ENCODE peak calls at places on chromosomes 2 and 18, in seven cellular contexts. J is HCT116, Z is esophagus muscularis mucosa, L is GM23338, T is sigmoid colon, W is transverse colon, K is breast epithelium. V is an unnamed sample.

GRCh38 chr2:38092196-38092902 is 16.4 kb upstream of the CYP1B1 start:
- DNase-seq in J (no peak), Z (no peak), L (no peak), T (peak), W (no peak), K (no peak), V (no peak)

GRCh38 chr2:72027426-72028161 is 120.1 kb downstream of the CYP26B1 start:
- DNase-seq in J (no peak), Z (peak), L (no peak), T (no peak), W (no peak), K (no peak), V (no peak)

GRCh38 chr2:204706939-204707338 is 161.7 kb downstream of the PARD3B start:
- DNase-seq in J (no peak), Z (no peak), L (no peak), T (no peak), W (no peak), K (no peak), V (no peak)

GRCh38 chr2:6823111-6823510 is 42.6 kb downstream of the CMPK2 start:
- DNase-seq in J (no peak), Z (peak), L (no peak), T (no peak), W (no peak), K (no peak), V (no peak)

GRCh38 chr2:83613178-83613577 is 845.9 kb downstream of the SUCLG1 start:
- DNase-seq in J (no peak), Z (no peak), L (no peak), T (no peak), W (no peak), K (no peak), V (no peak)

GRCh38 chr2:240051697-240052096 is 1.6 kb downstream of the OR6B3 start:
- DNase-seq in J (no peak), Z (no peak), L (no peak), T (no peak), W (no peak), K (no peak), V (no peak)

GRCh38 chr2:70123051-70123828 is 36.0 kb downstream of the PCBP1 start:
- DNase-seq in J (no peak), Z (no peak), L (peak), T (peak), W (peak), K (no peak), V (no peak)

GRCh38 chr2:203718087-203718486 is 11.6 kb downstream of the CD28 start:
- DNase-seq in J (no peak), Z (no peak), L (no peak), T (no peak), W (peak), K (no peak), V (no peak)

GRCh38 chr2:1306029-1306686 is 107.1 kb upstream of the TPO start:
- DNase-seq in J (no peak), Z (peak), L (no peak), T (no peak), W (no peak), K (no peak), V (no peak)

GRCh38 chr2:189763908-189764661 is 1.5 kb upstream of the OSGEPL1 start:
- DNase-seq in J (no peak), Z (no peak), L (peak), T (no peak), W (no peak), K (no peak), V (no peak)

GRCh38 chr2:230864605-230865323 is at the start of gene ITM2C:
- DNase-seq in J (peak), Z (no peak), L (peak), T (peak), W (peak), K (no peak), V (peak)

GRCh38 chr18:75625966-75626365 is 198.5 kb upstream of the SMIM21 start:
- DNase-seq in J (no peak), Z (no peak), L (no peak), T (no peak), W (no peak), K (no peak), V (no peak)

GRCh38 chr18:49227456-49227855 is 233.0 kb downstream of the DYM start:
- DNase-seq in J (no peak), Z (no peak), L (no peak), T (no peak), W (peak), K (no peak), V (no peak)

GRCh38 chr18:36629836-36630235 is 199.0 kb downstream of the TPGS2 start:
- DNase-seq in J (no peak), Z (no peak), L (no peak), T (no peak), W (no peak), K (no peak), V (no peak)

GRCh38 chr2:190802133-190802532 is 78.5 kb upstream of the GLS start:
- DNase-seq in J (no peak), Z (no peak), L (peak), T (no peak), W (no peak), K (no peak), V (no peak)

GRCh38 chr2:106705877-106706276 is 180.1 kb downstream of the ST6GAL2 start:
- DNase-seq in J (no peak), Z (no peak), L (no peak), T (no peak), W (no peak), K (no peak), V (no peak)
- TF ChIP-seq POLR2AphosphoS5 in J (no peak), Z (no peak), L (no peak), T (peak), W (no peak), K (no peak), V (no peak)

GRCh38 chr2:163737169-163737439 is 1.3 kb upstream of the FIGN start:
- DNase-seq in J (no peak), Z (no peak), L (peak), T (no peak), W (no peak), K (no peak), V (no peak)
- H3K4me3 ChIP-seq in J (no peak), Z (peak), L (peak), T (peak), W (no peak), K (peak), V (no peak)

GRCh38 chr2:30237346-30238142 is 6.2 kb downstream of the LBH start:
- DNase-seq in J (no peak), Z (no peak), L (no peak), T (peak), W (no peak), K (no peak), V (no peak)

GRCh38 chr2:30238143-30238800 is 6.9 kb downstream of the LBH start:
- DNase-seq in J (no peak), Z (no peak), L (peak), T (peak), W (no peak), K (no peak), V (no peak)

GRCh38 chr2:30240162-30240696 is 8.9 kb downstream of the LBH start:
- DNase-seq in J (no peak), Z (no peak), L (no peak), T (no peak), W (no peak), K (no peak), V (no peak)

GRCh38 chr2:30236591-30237245 is 5.4 kb downstream of the LBH start:
- DNase-seq in J (no peak), Z (no peak), L (no peak), T (peak), W (no peak), K (no peak), V (no peak)

GRCh38 chr2:30239308-30240161 is 8.2 kb downstream of the LBH start:
- DNase-seq in J (peak), Z (no peak), L (peak), T (peak), W (peak), K (no peak), V (no peak)
- TF ChIP-seq POLR2AphosphoS5 in J (no peak), Z (peak), L (no peak), T (peak), W (peak), K (peak), V (no peak)

GRCh38 chr2:177602611-177603164 is 210.1 kb downstream of the AGPS start:
- DNase-seq in J (no peak), Z (peak), L (no peak), T (no peak), W (no peak), K (no peak), V (no peak)
- H3K4me3 ChIP-seq in J (no peak), Z (no peak), L (no peak), T (no peak), W (no peak), K (no peak), V (no peak)

GRCh38 chr2:233049194-233049761 is 10.9 kb upstream of the INPP5D start:
- DNase-seq in J (no peak), Z (no peak), L (no peak), T (no peak), W (no peak), K (no peak), V (no peak)

GRCh38 chr2:233047667-233048066 is 12.5 kb upstream of the INPP5D start:
- DNase-seq in J (no peak), Z (no peak), L (no peak), T (no peak), W (no peak), K (no peak), V (no peak)

GRCh38 chr2:233051241-233052149 is 8.6 kb upstream of the INPP5D start:
- DNase-seq in J (no peak), Z (no peak), L (peak), T (no peak), W (no peak), K (peak), V (no peak)

GRCh38 chr2:233047206-233047605 is 12.9 kb upstream of the INPP5D start:
- DNase-seq in J (no peak), Z (no peak), L (no peak), T (peak), W (no peak), K (no peak), V (no peak)

GRCh38 chr2:233048569-233049193 is 11.5 kb upstream of the INPP5D start:
- DNase-seq in J (no peak), Z (no peak), L (no peak), T (no peak), W (no peak), K (peak), V (no peak)
- TF ChIP-seq POLR2AphosphoS5 in J (no peak), Z (no peak), L (no peak), T (no peak), W (no peak), K (no peak), V (no peak)

GRCh38 chr2:201888476-201888875 is 82.1 kb downstream of the CDK15 start:
- DNase-seq in J (no peak), Z (no peak), L (peak), T (no peak), W (no peak), K (no peak), V (no peak)
- H3K4me3 ChIP-seq in J (no peak), Z (peak), L (peak), T (peak), W (no peak), K (peak), V (no peak)

DNA sequence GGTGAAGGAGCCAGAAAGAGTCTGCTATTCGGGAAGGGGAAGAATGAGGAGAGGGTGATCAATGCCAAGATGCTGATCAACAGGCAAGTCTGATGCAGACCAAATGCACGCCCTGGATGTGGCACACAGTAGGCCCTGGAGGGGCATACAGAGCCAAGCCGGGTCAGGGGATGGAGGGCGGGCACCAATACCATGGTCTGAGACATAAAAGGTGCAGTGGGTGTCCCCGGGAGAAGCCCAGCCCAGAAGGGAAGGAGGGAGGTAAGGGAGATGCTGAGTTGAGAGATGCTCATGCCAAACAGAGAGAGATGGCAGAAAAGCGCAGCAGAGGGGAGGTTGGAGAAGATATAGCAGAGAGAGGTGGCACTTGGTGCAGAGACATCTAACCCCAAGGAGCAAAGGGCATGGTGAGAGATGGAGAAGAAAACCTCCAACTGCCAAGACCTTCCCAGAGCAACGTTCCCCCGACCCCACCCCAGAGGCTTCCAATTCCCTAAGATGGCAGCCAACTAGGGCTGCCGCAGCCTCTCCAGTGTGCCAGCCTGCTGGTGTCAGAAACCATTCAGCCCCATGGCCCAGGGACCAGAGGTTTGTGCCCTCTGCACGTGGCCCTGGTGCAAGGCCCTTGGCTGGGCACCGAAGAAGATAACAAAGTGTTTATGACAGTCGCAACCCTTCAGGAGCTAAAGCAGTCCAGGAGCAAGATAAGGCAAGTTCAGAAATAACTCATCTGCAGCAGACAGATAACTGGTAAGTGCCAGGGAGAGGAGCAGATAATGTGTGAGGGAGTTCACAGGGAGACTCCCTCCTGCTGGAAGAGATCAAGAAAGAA is 66.4 kb upstream of the ID2 start:
- DNase-seq in J (no peak), Z (no peak), L (no peak), T (no peak), W (no peak), K (no peak), V (no peak)
- TF ChIP-seq POLR2AphosphoS5 in J (no peak), Z (no peak), L (no peak), T (no peak), W (no peak), K (no peak), V (no peak)

GRCh38 chr2:85875613-85876012 is 13.2 kb downstream of the ST3GAL5 start:
- DNase-seq in J (no peak), Z (no peak), L (peak), T (no peak), W (no peak), K (no peak), V (no peak)
- H3K4me3 ChIP-seq in J (no peak), Z (no peak), L (no peak), T (no peak), W (no peak), K (no peak), V (no peak)

DNA sequence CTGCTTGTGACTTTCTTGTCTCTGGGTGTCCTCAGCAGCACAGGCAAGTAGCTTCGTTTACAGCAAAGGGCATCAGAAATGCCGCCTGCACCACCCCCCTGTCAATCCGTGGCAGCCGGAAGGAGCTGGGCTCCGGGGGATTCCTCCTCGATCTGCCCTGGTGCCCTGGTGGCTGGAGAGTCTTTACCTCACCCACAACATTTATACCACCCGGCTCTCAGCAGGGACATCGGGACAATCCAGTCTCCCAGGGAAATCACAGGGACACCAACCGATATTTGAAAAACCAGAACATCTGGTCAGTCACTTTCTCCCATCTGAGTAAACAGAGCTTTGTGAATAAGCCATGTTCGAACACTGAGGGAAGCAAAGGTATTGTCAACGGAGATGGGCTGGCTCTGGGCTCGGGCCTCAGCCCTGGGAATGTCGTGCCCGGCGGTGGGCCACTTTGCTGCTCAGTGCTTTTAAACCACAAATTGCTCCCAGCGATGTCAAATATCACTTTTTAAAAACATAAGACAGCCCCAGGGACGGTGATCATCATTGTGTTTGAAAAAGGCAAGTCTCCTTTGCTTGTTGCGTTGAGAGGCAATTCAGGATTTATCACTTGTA is 210.0 kb upstream of the SALL3 start:
- DNase-seq in J (no peak), Z (no peak), L (no peak), T (peak), W (no peak), K (no peak), V (no peak)
- TF ChIP-seq POLR2AphosphoS5 in J (no peak), Z (no peak), L (no peak), T (no peak), W (no peak), K (no peak), V (no peak)

V was measured in HL-60.